ENCODE peak calls at places on chromosomes 4 and X, in nine cellular contexts. One of them, this sample, is unnamed.

GRCh38 chrX:77447339-77448149 is at the start of gene FGF16:
- DNase-seq in lower lobe of right lung: no peak
- DNase-seq in choroid plexus epithelial cell: no peak
- DNase-seq in Peyer's patch: no peak
- DNase-seq in cardiac muscle cell: no peak
- DNase-seq in GM12865: peak
- DNase-seq in CD8-positive, alpha-beta T cell: no peak
- DNase-seq in lung: no peak
- DNase-seq in adrenal gland: no peak
- DNase-seq in this sample: no peak

GRCh38 chr4:74206088-74206826 is 48.3 kb downstream of the MTHFD2L start:
- DNase-seq in lower lobe of right lung: no peak
- DNase-seq in choroid plexus epithelial cell: peak
- DNase-seq in Peyer's patch: no peak
- DNase-seq in cardiac muscle cell: peak
- DNase-seq in GM12865: peak
- DNase-seq in CD8-positive, alpha-beta T cell: no peak
- DNase-seq in lung: no peak
- DNase-seq in adrenal gland: no peak
- DNase-seq in this sample: no peak

GRCh38 chr4:107380836-107381438 is 339.1 kb downstream of the PAPSS1 start:
- DNase-seq in lower lobe of right lung: no peak
- DNase-seq in choroid plexus epithelial cell: peak
- DNase-seq in Peyer's patch: no peak
- DNase-seq in cardiac muscle cell: no peak
- DNase-seq in GM12865: no peak
- DNase-seq in CD8-positive, alpha-beta T cell: no peak
- DNase-seq in lung: no peak
- DNase-seq in adrenal gland: no peak
- DNase-seq in this sample: no peak

GRCh38 chr4:25970691-25971427 is 56.8 kb downstream of the SMIM20 start:
- DNase-seq in lower lobe of right lung: no peak
- DNase-seq in choroid plexus epithelial cell: peak
- DNase-seq in Peyer's patch: peak
- DNase-seq in cardiac muscle cell: peak
- DNase-seq in GM12865: no peak
- DNase-seq in CD8-positive, alpha-beta T cell: no peak
- DNase-seq in lung: no peak
- DNase-seq in adrenal gland: no peak
- DNase-seq in this sample: no peak

GRCh38 chrX:139224953-139225665 is 305.4 kb upstream of the F9 start:
- DNase-seq in lower lobe of right lung: no peak
- DNase-seq in choroid plexus epithelial cell: no peak
- DNase-seq in Peyer's patch: no peak
- DNase-seq in cardiac muscle cell: no peak
- DNase-seq in GM12865: no peak
- DNase-seq in CD8-positive, alpha-beta T cell: no peak
- DNase-seq in lung: no peak
- DNase-seq in adrenal gland: no peak
- DNase-seq in this sample: no peak

GRCh38 chr4:2277956-2278355 is 16.0 kb upstream of the MXD4 start:
- DNase-seq in lower lobe of right lung: no peak
- DNase-seq in choroid plexus epithelial cell: peak
- DNase-seq in Peyer's patch: no peak
- DNase-seq in cardiac muscle cell: no peak
- DNase-seq in GM12865: no peak
- DNase-seq in CD8-positive, alpha-beta T cell: no peak
- DNase-seq in lung: no peak
- DNase-seq in adrenal gland: no peak
- DNase-seq in this sample: no peak

GRCh38 chr4:26171953-26172352 is 148.9 kb upstream of the RBPJ start:
- DNase-seq in lower lobe of right lung: no peak
- DNase-seq in choroid plexus epithelial cell: peak
- DNase-seq in Peyer's patch: no peak
- DNase-seq in cardiac muscle cell: peak
- DNase-seq in GM12865: no peak
- DNase-seq in CD8-positive, alpha-beta T cell: no peak
- DNase-seq in lung: no peak
- DNase-seq in adrenal gland: no peak
- DNase-seq in this sample: no peak

GRCh38 chr4:141329174-141329569 is 108.5 kb downstream of the ZNF330 start:
- DNase-seq in lower lobe of right lung: no peak
- DNase-seq in choroid plexus epithelial cell: peak
- DNase-seq in Peyer's patch: no peak
- DNase-seq in cardiac muscle cell: peak
- DNase-seq in GM12865: no peak
- DNase-seq in CD8-positive, alpha-beta T cell: no peak
- DNase-seq in lung: no peak
- DNase-seq in adrenal gland: no peak
- DNase-seq in this sample: peak

GRCh38 chrX:69615323-69615722 is 590 bp upstream of the EDA start:
- DNase-seq in lower lobe of right lung: no peak
- DNase-seq in choroid plexus epithelial cell: no peak
- DNase-seq in Peyer's patch: no peak
- DNase-seq in cardiac muscle cell: no peak
- DNase-seq in GM12865: no peak
- DNase-seq in CD8-positive, alpha-beta T cell: no peak
- DNase-seq in lung: no peak
- DNase-seq in adrenal gland: no peak
- DNase-seq in this sample: no peak

GRCh38 chr4:74158561-74159396 is 861 bp downstream of the MTHFD2L start:
- DNase-seq in lower lobe of right lung: no peak
- DNase-seq in choroid plexus epithelial cell: peak
- DNase-seq in Peyer's patch: no peak
- DNase-seq in cardiac muscle cell: peak
- DNase-seq in GM12865: peak
- DNase-seq in CD8-positive, alpha-beta T cell: no peak
- DNase-seq in lung: no peak
- DNase-seq in adrenal gland: no peak
- DNase-seq in this sample: no peak

GRCh38 chr4:37244583-37245390 is at the start of gene NWD2:
- DNase-seq in lower lobe of right lung: peak
- DNase-seq in choroid plexus epithelial cell: peak
- DNase-seq in Peyer's patch: no peak
- DNase-seq in cardiac muscle cell: peak
- DNase-seq in GM12865: peak
- DNase-seq in CD8-positive, alpha-beta T cell: no peak
- DNase-seq in lung: no peak
- DNase-seq in adrenal gland: no peak
- DNase-seq in this sample: no peak
- H3K4me3 ChIP-seq in lower lobe of right lung: peak
- H3K4me3 ChIP-seq in choroid plexus epithelial cell: no peak
- H3K4me3 ChIP-seq in Peyer's patch: no peak
- H3K4me3 ChIP-seq in cardiac muscle cell: peak
- H3K4me3 ChIP-seq in GM12865: no peak
- H3K4me3 ChIP-seq in CD8-positive, alpha-beta T cell: no peak
- H3K4me3 ChIP-seq in lung: no peak
- H3K4me3 ChIP-seq in adrenal gland: no peak
- H3K4me3 ChIP-seq in this sample: no peak

DNA sequence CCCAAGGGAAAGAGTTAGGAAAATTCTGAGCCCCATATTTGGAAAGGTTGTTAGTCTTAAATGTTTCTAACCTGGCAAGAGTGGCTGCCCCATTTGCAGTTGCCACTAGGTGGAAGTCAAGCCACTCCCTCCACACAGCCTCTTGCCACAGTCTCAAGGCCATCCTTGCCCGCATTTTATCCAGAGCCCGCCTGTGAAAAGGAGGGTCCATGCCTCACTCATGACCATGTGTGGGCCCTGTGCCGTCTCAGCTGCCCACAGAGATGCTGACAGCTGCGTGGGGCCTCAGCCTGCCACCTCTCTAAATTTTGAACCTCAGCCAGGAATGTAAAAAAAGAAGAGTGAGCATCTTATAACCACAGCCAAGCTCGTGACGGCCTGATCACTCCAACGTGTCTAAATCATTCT is 201.5 kb upstream of the FAM241A start:
- DNase-seq in lower lobe of right lung: peak
- DNase-seq in choroid plexus epithelial cell: peak
- DNase-seq in Peyer's patch: peak
- DNase-seq in cardiac muscle cell: peak
- DNase-seq in GM12865: peak
- DNase-seq in CD8-positive, alpha-beta T cell: no peak
- DNase-seq in lung: peak
- DNase-seq in adrenal gland: peak
- DNase-seq in this sample: peak
- TF ChIP-seq CTCF in lower lobe of right lung: peak
- TF ChIP-seq CTCF in choroid plexus epithelial cell: peak
- TF ChIP-seq CTCF in Peyer's patch: peak
- TF ChIP-seq CTCF in cardiac muscle cell: peak
- TF ChIP-seq CTCF in GM12865: peak
- TF ChIP-seq CTCF in CD8-positive, alpha-beta T cell: no peak
- TF ChIP-seq CTCF in lung: no peak
- TF ChIP-seq CTCF in adrenal gland: no peak
- TF ChIP-seq CTCF in this sample: peak

GRCh38 chr4:4507403-4507802 is 34.4 kb downstream of the STX18 start:
- DNase-seq in lower lobe of right lung: no peak
- DNase-seq in choroid plexus epithelial cell: no peak
- DNase-seq in Peyer's patch: no peak
- DNase-seq in cardiac muscle cell: no peak
- DNase-seq in GM12865: no peak
- DNase-seq in CD8-positive, alpha-beta T cell: no peak
- DNase-seq in lung: no peak
- DNase-seq in adrenal gland: no peak
- DNase-seq in this sample: no peak
- H3K4me3 ChIP-seq in lower lobe of right lung: no peak
- H3K4me3 ChIP-seq in choroid plexus epithelial cell: peak
- H3K4me3 ChIP-seq in Peyer's patch: no peak
- H3K4me3 ChIP-seq in cardiac muscle cell: no peak
- H3K4me3 ChIP-seq in GM12865: no peak
- H3K4me3 ChIP-seq in CD8-positive, alpha-beta T cell: no peak
- H3K4me3 ChIP-seq in lung: no peak
- H3K4me3 ChIP-seq in adrenal gland: no peak
- H3K4me3 ChIP-seq in this sample: peak

GRCh38 chr4:164318350-164318749 is 435.6 kb upstream of the SMIM31 start:
- DNase-seq in lower lobe of right lung: no peak
- DNase-seq in choroid plexus epithelial cell: no peak
- DNase-seq in Peyer's patch: no peak
- DNase-seq in cardiac muscle cell: no peak
- DNase-seq in GM12865: no peak
- DNase-seq in CD8-positive, alpha-beta T cell: no peak
- DNase-seq in lung: no peak
- DNase-seq in adrenal gland: no peak
- DNase-seq in this sample: no peak

DNA sequence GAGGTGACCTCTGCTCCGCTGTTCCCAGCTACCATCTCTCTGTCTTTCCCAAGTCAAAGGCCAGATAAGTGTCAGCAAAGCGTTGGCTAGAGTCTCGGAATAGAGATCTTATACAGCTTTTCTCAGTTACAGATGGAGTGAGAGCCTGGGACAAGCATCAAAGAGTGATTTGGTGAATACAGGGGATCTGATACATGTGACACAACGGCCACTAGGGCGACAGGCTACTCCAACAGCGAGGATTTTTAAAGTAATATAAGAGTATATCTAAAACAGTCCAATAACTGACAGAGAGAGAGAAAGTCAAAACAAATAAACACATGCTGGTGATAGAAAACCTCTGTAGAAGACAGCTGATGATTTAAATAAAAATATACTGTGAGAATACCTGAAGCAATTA is 433.1 kb upstream of the SMIM31 start:
- DNase-seq in lower lobe of right lung: no peak
- DNase-seq in choroid plexus epithelial cell: no peak
- DNase-seq in Peyer's patch: no peak
- DNase-seq in cardiac muscle cell: no peak
- DNase-seq in GM12865: no peak
- DNase-seq in CD8-positive, alpha-beta T cell: no peak
- DNase-seq in lung: no peak
- DNase-seq in adrenal gland: no peak
- DNase-seq in this sample: no peak
- TF ChIP-seq CTCF in lower lobe of right lung: no peak
- TF ChIP-seq CTCF in choroid plexus epithelial cell: no peak
- TF ChIP-seq CTCF in Peyer's patch: no peak
- TF ChIP-seq CTCF in cardiac muscle cell: no peak
- TF ChIP-seq CTCF in GM12865: no peak
- TF ChIP-seq CTCF in CD8-positive, alpha-beta T cell: no peak
- TF ChIP-seq CTCF in lung: no peak
- TF ChIP-seq CTCF in adrenal gland: no peak
- TF ChIP-seq CTCF in this sample: no peak

DNA sequence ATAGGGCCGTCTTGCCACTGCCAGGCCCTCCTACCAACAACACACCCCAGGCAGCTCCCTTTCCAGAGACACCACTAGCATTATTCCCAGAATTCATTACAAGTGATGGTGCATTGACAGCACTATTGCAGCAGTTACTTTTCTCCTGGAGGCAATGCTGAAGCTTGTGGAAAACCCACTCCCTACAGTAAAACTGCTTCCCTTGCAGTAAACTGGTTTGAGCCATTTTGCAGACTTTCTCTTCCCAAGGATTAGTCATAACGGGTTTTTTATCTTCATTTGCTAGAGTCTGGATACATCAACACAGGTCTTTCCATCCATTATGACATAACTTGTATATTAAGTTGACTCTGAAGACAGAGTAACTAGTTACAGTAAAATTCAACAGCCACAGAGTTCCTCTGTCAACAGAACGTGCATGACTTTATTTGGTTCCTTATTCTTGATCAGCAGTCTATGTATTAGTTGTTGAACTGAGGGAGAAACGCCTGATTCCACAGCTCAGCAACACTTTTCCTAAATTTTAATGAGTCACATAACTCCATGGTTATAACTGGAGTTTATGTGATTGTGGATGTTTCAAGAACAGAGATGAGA is 2.2 kb downstream of the ANKRD50 start:
- DNase-seq in lower lobe of right lung: no peak
- DNase-seq in choroid plexus epithelial cell: peak
- DNase-seq in Peyer's patch: no peak
- DNase-seq in cardiac muscle cell: peak
- DNase-seq in GM12865: no peak
- DNase-seq in CD8-positive, alpha-beta T cell: no peak
- DNase-seq in lung: no peak
- DNase-seq in adrenal gland: no peak
- DNase-seq in this sample: no peak
- H3K4me3 ChIP-seq in lower lobe of right lung: peak
- H3K4me3 ChIP-seq in choroid plexus epithelial cell: peak
- H3K4me3 ChIP-seq in Peyer's patch: no peak
- H3K4me3 ChIP-seq in cardiac muscle cell: peak
- H3K4me3 ChIP-seq in GM12865: no peak
- H3K4me3 ChIP-seq in CD8-positive, alpha-beta T cell: no peak
- H3K4me3 ChIP-seq in lung: peak
- H3K4me3 ChIP-seq in adrenal gland: no peak
- H3K4me3 ChIP-seq in this sample: no peak

GRCh38 chr4:88881227-88881569 is 175.8 kb downstream of the FAM13A start:
- DNase-seq in lower lobe of right lung: no peak
- DNase-seq in choroid plexus epithelial cell: no peak
- DNase-seq in Peyer's patch: no peak
- DNase-seq in cardiac muscle cell: no peak
- DNase-seq in GM12865: no peak
- DNase-seq in CD8-positive, alpha-beta T cell: no peak
- DNase-seq in lung: no peak
- DNase-seq in adrenal gland: no peak
- DNase-seq in this sample: no peak
- TF ChIP-seq CTCF in lower lobe of right lung: no peak
- TF ChIP-seq CTCF in choroid plexus epithelial cell: no peak
- TF ChIP-seq CTCF in Peyer's patch: no peak
- TF ChIP-seq CTCF in cardiac muscle cell: no peak
- TF ChIP-seq CTCF in GM12865: no peak
- TF ChIP-seq CTCF in CD8-positive, alpha-beta T cell: no peak
- TF ChIP-seq CTCF in lung: no peak
- TF ChIP-seq CTCF in adrenal gland: no peak
- TF ChIP-seq CTCF in this sample: no peak

GRCh38 chr4:129342820-129343219 is 246.9 kb downstream of the C4orf33 start:
- DNase-seq in lower lobe of right lung: no peak
- DNase-seq in choroid plexus epithelial cell: peak
- DNase-seq in Peyer's patch: no peak
- DNase-seq in cardiac muscle cell: peak
- DNase-seq in GM12865: no peak
- DNase-seq in CD8-positive, alpha-beta T cell: no peak
- DNase-seq in lung: no peak
- DNase-seq in adrenal gland: no peak
- DNase-seq in this sample: no peak
- H3K4me3 ChIP-seq in lower lobe of right lung: peak
- H3K4me3 ChIP-seq in choroid plexus epithelial cell: no peak
- H3K4me3 ChIP-seq in Peyer's patch: no peak
- H3K4me3 ChIP-seq in cardiac muscle cell: no peak
- H3K4me3 ChIP-seq in GM12865: no peak
- H3K4me3 ChIP-seq in CD8-positive, alpha-beta T cell: no peak
- H3K4me3 ChIP-seq in lung: no peak
- H3K4me3 ChIP-seq in adrenal gland: no peak
- H3K4me3 ChIP-seq in this sample: no peak